ENCODE peak calls at places on chromosomes 3 and 15, in nine cellular contexts. One of them, this sample, is unnamed.

GRCh38 chr3:177335728-177336127 is 138.4 kb upstream of the TBL1XR1 start:
- DNase-seq in GM20000: no peak
- DNase-seq in central memory CD4-positive, alpha-beta T cell: no peak
- DNase-seq in tibial artery: no peak
- DNase-seq in stimulated activated naive CD8-positive, alpha-beta T cell treated with anti-CD3 and anti-CD28 coated beads, Interleukin-15, Interleukin-2, amounts not matched to agents 100 U/mL and 50 U/mL, for 24 hours: no peak
- DNase-seq in coronary artery: no peak
- DNase-seq in T-helper 1 cell: no peak
- DNase-seq in NCI-H460: no peak
- DNase-seq in hepatocyte: no peak
- DNase-seq in this sample: no peak

GRCh38 chr3:14280326-14280725 is 101.7 kb downstream of the LSM3 start:
- DNase-seq in GM20000: no peak
- DNase-seq in central memory CD4-positive, alpha-beta T cell: no peak
- DNase-seq in tibial artery: no peak
- DNase-seq in stimulated activated naive CD8-positive, alpha-beta T cell treated with anti-CD3 and anti-CD28 coated beads, Interleukin-15, Interleukin-2, amounts not matched to agents 100 U/mL and 50 U/mL, for 24 hours: no peak
- DNase-seq in coronary artery: no peak
- DNase-seq in T-helper 1 cell: no peak
- DNase-seq in NCI-H460: no peak
- DNase-seq in hepatocyte: no peak
- DNase-seq in this sample: peak; percentile 92

GRCh38 chr3:38121832-38122461 is 15.0 kb downstream of the ACAA1 start:
- DNase-seq in GM20000: no peak
- DNase-seq in central memory CD4-positive, alpha-beta T cell: no peak
- DNase-seq in tibial artery: peak; percentile 13
- DNase-seq in stimulated activated naive CD8-positive, alpha-beta T cell treated with anti-CD3 and anti-CD28 coated beads, Interleukin-15, Interleukin-2, amounts not matched to agents 100 U/mL and 50 U/mL, for 24 hours: no peak
- DNase-seq in coronary artery: peak; percentile 70
- DNase-seq in T-helper 1 cell: no peak
- DNase-seq in NCI-H460: no peak
- DNase-seq in hepatocyte: no peak
- DNase-seq in this sample: no peak

GRCh38 chr3:15903164-15903563 is 105.4 kb upstream of the ANKRD28 start:
- DNase-seq in GM20000: no peak
- DNase-seq in central memory CD4-positive, alpha-beta T cell: no peak
- DNase-seq in tibial artery: peak; percentile 79
- DNase-seq in stimulated activated naive CD8-positive, alpha-beta T cell treated with anti-CD3 and anti-CD28 coated beads, Interleukin-15, Interleukin-2, amounts not matched to agents 100 U/mL and 50 U/mL, for 24 hours: no peak
- DNase-seq in coronary artery: no peak
- DNase-seq in T-helper 1 cell: no peak
- DNase-seq in NCI-H460: no peak
- DNase-seq in hepatocyte: no peak
- DNase-seq in this sample: no peak

GRCh38 chr3:72821170-72821781 is 27.0 kb downstream of the SHQ1 start:
- DNase-seq in GM20000: peak; percentile 18
- DNase-seq in central memory CD4-positive, alpha-beta T cell: no peak
- DNase-seq in tibial artery: no peak
- DNase-seq in stimulated activated naive CD8-positive, alpha-beta T cell treated with anti-CD3 and anti-CD28 coated beads, Interleukin-15, Interleukin-2, amounts not matched to agents 100 U/mL and 50 U/mL, for 24 hours: peak; percentile 8
- DNase-seq in coronary artery: no peak
- DNase-seq in T-helper 1 cell: no peak
- DNase-seq in NCI-H460: no peak
- DNase-seq in hepatocyte: peak; percentile 53
- DNase-seq in this sample: peak; percentile 57

GRCh38 chr3:24048843-24049242 is 103.8 kb downstream of the NR1D2 start:
- DNase-seq in GM20000: no peak
- DNase-seq in central memory CD4-positive, alpha-beta T cell: no peak
- DNase-seq in tibial artery: no peak
- DNase-seq in stimulated activated naive CD8-positive, alpha-beta T cell treated with anti-CD3 and anti-CD28 coated beads, Interleukin-15, Interleukin-2, amounts not matched to agents 100 U/mL and 50 U/mL, for 24 hours: no peak
- DNase-seq in coronary artery: no peak
- DNase-seq in T-helper 1 cell: no peak
- DNase-seq in NCI-H460: no peak
- DNase-seq in hepatocyte: no peak
- DNase-seq in this sample: no peak

GRCh38 chr15:98923159-98923558 is 84.4 kb downstream of the PGPEP1L start:
- DNase-seq in GM20000: no peak
- DNase-seq in central memory CD4-positive, alpha-beta T cell: no peak
- DNase-seq in tibial artery: no peak
- DNase-seq in stimulated activated naive CD8-positive, alpha-beta T cell treated with anti-CD3 and anti-CD28 coated beads, Interleukin-15, Interleukin-2, amounts not matched to agents 100 U/mL and 50 U/mL, for 24 hours: no peak
- DNase-seq in coronary artery: no peak
- DNase-seq in T-helper 1 cell: no peak
- DNase-seq in NCI-H460: no peak
- DNase-seq in hepatocyte: no peak
- DNase-seq in this sample: peak; percentile 34

GRCh38 chr3:20668411-20668810 is 482.4 kb upstream of the SGO1 start:
- DNase-seq in GM20000: no peak
- DNase-seq in central memory CD4-positive, alpha-beta T cell: no peak
- DNase-seq in tibial artery: no peak
- DNase-seq in stimulated activated naive CD8-positive, alpha-beta T cell treated with anti-CD3 and anti-CD28 coated beads, Interleukin-15, Interleukin-2, amounts not matched to agents 100 U/mL and 50 U/mL, for 24 hours: no peak
- DNase-seq in coronary artery: no peak
- DNase-seq in T-helper 1 cell: no peak
- DNase-seq in NCI-H460: no peak
- DNase-seq in hepatocyte: no peak
- DNase-seq in this sample: peak; percentile 79

GRCh38 chr3:18827664-18828063 is 320.6 kb upstream of the KCNH8 start:
- DNase-seq in GM20000: no peak
- DNase-seq in central memory CD4-positive, alpha-beta T cell: peak; percentile 10
- DNase-seq in tibial artery: no peak
- DNase-seq in stimulated activated naive CD8-positive, alpha-beta T cell treated with anti-CD3 and anti-CD28 coated beads, Interleukin-15, Interleukin-2, amounts not matched to agents 100 U/mL and 50 U/mL, for 24 hours: no peak
- DNase-seq in coronary artery: no peak
- DNase-seq in T-helper 1 cell: no peak
- DNase-seq in NCI-H460: no peak
- DNase-seq in hepatocyte: no peak
- DNase-seq in this sample: no peak

GRCh38 chr3:69944931-69945493 is 54.5 kb upstream of the SAMMSON start:
- DNase-seq in GM20000: no peak
- DNase-seq in central memory CD4-positive, alpha-beta T cell: no peak
- DNase-seq in tibial artery: no peak
- DNase-seq in stimulated activated naive CD8-positive, alpha-beta T cell treated with anti-CD3 and anti-CD28 coated beads, Interleukin-15, Interleukin-2, amounts not matched to agents 100 U/mL and 50 U/mL, for 24 hours: no peak
- DNase-seq in coronary artery: no peak
- DNase-seq in T-helper 1 cell: no peak
- DNase-seq in NCI-H460: no peak
- DNase-seq in hepatocyte: no peak
- DNase-seq in this sample: no peak

This sample was measured in islet precursor cell.